ENCODE peak calls at places on chromosome 6, in five cellular contexts. F is Caki2, C is foreskin fibroblast, R is NB4, Z is AG09319. Y is an unnamed sample.

GRCh38 chr6:30819287-30819917 is 64.9 kb upstream of the DDR1 start:
- DNase-seq in F (no peak), C (peak), R (no peak), Z (no peak), Y (no peak)

GRCh38 chr6:129440691-129441090 is 269.3 kb downstream of the ARHGAP18 start:
- DNase-seq in F (no peak), C (peak), R (peak), Z (no peak), Y (no peak)

GRCh38 chr6:148814082-148814790 is 67.4 kb downstream of the UST start:
- DNase-seq in F (no peak), C (peak), R (no peak), Z (peak), Y (no peak)

GRCh38 chr6:84752118-84752850 is 12.1 kb downstream of the TBX18 start:
- DNase-seq in F (no peak), C (no peak), R (no peak), Z (no peak), Y (no peak)

GRCh38 chr6:109153752-109154151 is 58.4 kb downstream of the CEP57L1 start:
- DNase-seq in F (no peak), C (no peak), R (no peak), Z (no peak), Y (no peak)

GRCh38 chr6:118401325-118401998 is 146.6 kb upstream of the PLN start:
- DNase-seq in F (no peak), C (no peak), R (no peak), Z (no peak), Y (no peak)

GRCh38 chr6:80457044-80457933 is 350.8 kb downstream of the BCKDHB start:
- DNase-seq in F (peak), C (peak), R (peak), Z (peak), Y (peak)

GRCh38 chr6:73732845-73733675 is 37.1 kb downstream of the CD109 start:
- DNase-seq in F (peak), C (peak), R (peak), Z (peak), Y (peak)

GRCh38 chr6:54353975-54354374 is 45.7 kb downstream of the TINAG start:
- DNase-seq in F (no peak), C (no peak), R (no peak), Z (no peak), Y (no peak)

GRCh38 chr6:75460636-75461035 is 33.0 kb downstream of the FILIP1 start:
- DNase-seq in F (no peak), C (no peak), R (no peak), Z (no peak), Y (no peak)

GRCh38 chr6:41874741-41875140 is 20.4 kb downstream of the USP49 start:
- DNase-seq in F (no peak), C (no peak), R (peak), Z (no peak), Y (peak)

GRCh38 chr6:2101213-2101612 is 144.2 kb downstream of the GMDS start:
- DNase-seq in F (peak), C (no peak), R (peak), Z (no peak), Y (no peak)

GRCh38 chr6:77181749-77182148 is 281.5 kb downstream of the HTR1B start:
- DNase-seq in F (no peak), C (no peak), R (no peak), Z (no peak), Y (no peak)

GRCh38 chr6:67615796-67616195 is 1019.3 kb upstream of the ADGRB3 start:
- DNase-seq in F (no peak), C (peak), R (no peak), Z (no peak), Y (no peak)

GRCh38 chr6:46201701-46202100 is 30.9 kb upstream of the ENPP5 start:
- DNase-seq in F (no peak), C (no peak), R (no peak), Z (no peak), Y (no peak)

GRCh38 chr6:33914519-33915120 is 110.8 kb upstream of the MLN start:
- DNase-seq in F (no peak), C (no peak), R (peak), Z (no peak), Y (peak)

GRCh38 chr6:4055420-4056041 is 23.4 kb downstream of the FAM217A start:
- DNase-seq in F (peak), C (peak), R (peak), Z (peak), Y (no peak)

GRCh38 chr6:135147637-135148592 is 33.2 kb upstream of the MYB start:
- DNase-seq in F (no peak), C (no peak), R (peak), Z (no peak), Y (peak)

GRCh38 chr6:44696099-44696498 is 308.6 kb downstream of the CDC5L start:
- DNase-seq in F (no peak), C (peak), R (no peak), Z (peak), Y (no peak)

GRCh38 chr6:40891686-40892085 is 147.3 kb downstream of the UNC5CL start:
- DNase-seq in F (no peak), C (no peak), R (no peak), Z (no peak), Y (no peak)

GRCh38 chr6:89792881-89793280 is 26.7 kb downstream of the MDN1 start:
- DNase-seq in F (peak), C (peak), R (peak), Z (no peak), Y (peak)

Y was measured in MV-4-11.